ENCODE peak calls at places on chromosomes 1 and 21, in five cellular contexts. C is GM04504, P is GM03348, X is activated T-cell treated with anti-CD3 and anti-CD28 coated beads for 1 hour, V is Kasumi-1. N is an unnamed sample.

GRCh38 chr1:169106921-169107672 is 607 bp downstream of the ATP1B1 start:
- DNase-seq in C (no peak), P (no peak), X (no peak), V (peak; percentile 28), N (no peak)

GRCh38 chr1:62188111-62188510 is 6.5 kb upstream of the L1TD1 start:
- DNase-seq in C (no peak), P (no peak), X (no peak), V (no peak), N (no peak)

GRCh38 chr1:62318320-62318755 is 896 bp downstream of the KANK4 start:
- DNase-seq in C (no peak), P (no peak), X (no peak), V (no peak), N (no peak)

GRCh38 chr1:230753586-230754251 is 6.5 kb downstream of the CAPN9 start:
- DNase-seq in C (no peak), P (no peak), X (no peak), V (no peak), N (peak; percentile 23)

GRCh38 chr1:240109130-240109529 is 17.4 kb downstream of the FMN2 start:
- DNase-seq in C (no peak), P (no peak), X (no peak), V (no peak), N (no peak)

GRCh38 chr1:101043776-101044175 is 18.2 kb upstream of the DPH5 start:
- DNase-seq in C (peak; percentile 39), P (peak; percentile 44), X (no peak), V (no peak), N (no peak)

GRCh38 chr21:36005018-36005417 is 55.3 kb downstream of the SETD4 start:
- DNase-seq in C (no peak), P (peak; percentile 27), X (no peak), V (no peak), N (no peak)

GRCh38 chr1:85862456-85862855 is 154.2 kb upstream of the ZNHIT6 start:
- DNase-seq in C (no peak), P (no peak), X (no peak), V (no peak), N (no peak)

GRCh38 chr1:168441745-168442144 is 102.1 kb downstream of the XCL2 start:
- DNase-seq in C (no peak), P (no peak), X (no peak), V (no peak), N (no peak)

GRCh38 chr21:43864806-43865470 is at the start of gene AGPAT3:
- DNase-seq in C (no peak), P (peak; percentile 75), X (peak; percentile 35), V (no peak), N (no peak)

GRCh38 chr1:92228401-92228800 is 10.7 kb downstream of the C1orf146 start:
- DNase-seq in C (no peak), P (no peak), X (no peak), V (no peak), N (no peak)

GRCh38 chr1:30299393-30299792 is 424.0 kb downstream of the MATN1 start:
- DNase-seq in C (no peak), P (no peak), X (no peak), V (no peak), N (no peak)

GRCh38 chr1:179121159-179121938 is 39.5 kb downstream of the TOR3A start:
- DNase-seq in C (no peak), P (peak; percentile 50), X (peak; percentile 16), V (peak; percentile 61), N (no peak)

N was measured in GM18507.